ENCODE peak calls at places on chromosomes 2 and 18, in six cellular contexts. X is NCI-H2081 treated with DMSO at 0.1 percent for 48 hours; Q is stimulated activated naive CD8-positive, alpha-beta T cell treated with anti-CD3 and anti-CD28 coated beads, Interleukin-15, amount 100 ng/mL, for 72 hours; E is MM.1S; O is uterus; D is effector CD4-positive, alpha-beta T cell. J is an unnamed sample.

GRCh38 chr2:187171318-187171717 is 276.7 kb downstream of the CALCRL start:
- DNase-seq in D (no peak), Q (no peak), O (no peak), E (no peak), X (no peak), J (no peak)

GRCh38 chr2:71813315-71813714 is 334.3 kb downstream of the CYP26B1 start:
- DNase-seq in E (no peak), Q (no peak), X (no peak), O (no peak), D (no peak), J (no peak)

GRCh38 chr18:45764000-45764686 is 40.2 kb downstream of the SLC14A1 start:
- DNase-seq in D (no peak), X (no peak), Q (no peak), E (no peak), O (no peak), J (no peak)

GRCh38 chr2:97868986-97869721 is 126.6 kb downstream of the TMEM131 start:
- DNase-seq in Q (no peak), X (no peak), O (no peak), D (no peak), E (no peak), J (peak)

GRCh38 chr2:201275991-201276390 is 15.7 kb downstream of the CASP8 start:
- DNase-seq in O (no peak), Q (no peak), E (no peak), D (no peak), X (no peak), J (no peak)

GRCh38 chr18:11666831-11667230 is 22.2 kb upstream of the GNAL start:
- DNase-seq in D (no peak), O (no peak), Q (no peak), X (no peak), E (no peak), J (no peak)

GRCh38 chr2:15170068-15170775 is 390.9 kb downstream of the NBAS start:
- DNase-seq in D (no peak), E (no peak), O (no peak), X (no peak), Q (no peak), J (no peak)

GRCh38 chr2:72900191-72900825 is 13.1 kb downstream of the SPR start:
- DNase-seq in O (no peak), E (no peak), X (no peak), D (no peak), Q (no peak), J (no peak)

GRCh38 chr2:45191096-45191863 is 182.0 kb upstream of the SIX2 start:
- DNase-seq in E (no peak), D (no peak), X (no peak), O (no peak), Q (no peak), J (no peak)

GRCh38 chr2:10097352-10098148 is 17.3 kb upstream of the CYS1 start:
- DNase-seq in Q (no peak), O (peak), D (no peak), E (peak), X (no peak), J (peak)